ENCODE peak calls at places on chromosomes 4 and X, in seven cellular contexts. X, T, G, O, P, C and B are unnamed samples.

GRCh38 chr4:55069248-55069647 is 56.1 kb downstream of the KDR start:
- DNase-seq in X (peak), T (no peak), G (no peak), O (peak), P (no peak), C (peak), B (no peak)

GRCh38 chr4:28490669-28491068 is 1630.0 kb downstream of the STIM2 start:
- DNase-seq in X (peak), T (no peak), G (no peak), O (peak), P (no peak), C (peak), B (no peak)

GRCh38 chr4:122917731-122918130 is 4.7 kb downstream of the NUDT6 start:
- DNase-seq in X (peak), T (peak), G (no peak), O (peak), P (no peak), C (peak), B (no peak)

GRCh38 chrX:734411-734810 is 103.8 kb downstream of the SHOX start:
- DNase-seq in X (no peak), T (no peak), G (no peak), O (no peak), P (peak), C (no peak), B (no peak)

GRCh38 chr4:70838400-70838971 is 1.2 kb downstream of the GRSF1 start:
- DNase-seq in X (peak), T (no peak), G (no peak), O (peak), P (no peak), C (peak), B (peak)

GRCh38 chrX:49760288-49760885 is 64.6 kb upstream of the PAGE1 start:
- DNase-seq in X (peak), T (no peak), G (no peak), O (no peak), P (no peak), C (no peak), B (no peak)

GRCh38 chrX:16196829-16197228 is 29.5 kb downstream of the MAGEB17 start:
- DNase-seq in X (no peak), T (no peak), G (no peak), O (no peak), P (no peak), C (no peak), B (no peak)

GRCh38 chrX:153190384-153190783 is 11.3 kb downstream of the MAGEA1 start:
- DNase-seq in X (no peak), T (no peak), G (no peak), O (no peak), P (no peak), C (peak), B (peak)

GRCh38 chr4:38060829-38061431 is 100.7 kb downstream of the PTTG2 start:
- DNase-seq in X (peak), T (no peak), G (no peak), O (peak), P (no peak), C (peak), B (peak)

GRCh38 chr4:142126890-142127497 is 490.6 kb downstream of the IL15 start:
- DNase-seq in X (peak), T (peak), G (peak), O (peak), P (no peak), C (peak), B (peak)

GRCh38 chr4:4856071-4857000 is 3.1 kb upstream of the MSX1 start:
- DNase-seq in X (no peak), T (no peak), G (no peak), O (no peak), P (peak), C (no peak), B (no peak)

GRCh38 chr4:127604949-127605709 is 27.6 kb upstream of the INTU start:
- DNase-seq in X (peak), T (peak), G (no peak), O (peak), P (no peak), C (peak), B (peak)
- TF ChIP-seq CTCF in X (peak), T (peak), G (peak), O (peak), P (peak), C (peak), B (peak)

GRCh38 chrX:110989869-110990268 is 106.1 kb upstream of the PAK3 start:
- DNase-seq in X (no peak), T (no peak), G (no peak), O (no peak), P (no peak), C (no peak), B (no peak)
- H3K4me3 ChIP-seq in X (no peak), T (no peak), G (no peak), O (no peak), P (no peak), C (no peak), B (no peak)

GRCh38 chrX:133042260-133042659 is 54.6 kb downstream of the USP26 start:
- DNase-seq in X (no peak), T (no peak), G (no peak), O (no peak), P (no peak), C (no peak), B (no peak)

GRCh38 chrX:133046601-133047000 is 50.3 kb downstream of the USP26 start:
- DNase-seq in X (no peak), T (no peak), G (no peak), O (no peak), P (no peak), C (no peak), B (no peak)

GRCh38 chrX:133048751-133049150 is 48.2 kb downstream of the USP26 start:
- DNase-seq in X (no peak), T (no peak), G (no peak), O (no peak), P (no peak), C (no peak), B (no peak)

DNA sequence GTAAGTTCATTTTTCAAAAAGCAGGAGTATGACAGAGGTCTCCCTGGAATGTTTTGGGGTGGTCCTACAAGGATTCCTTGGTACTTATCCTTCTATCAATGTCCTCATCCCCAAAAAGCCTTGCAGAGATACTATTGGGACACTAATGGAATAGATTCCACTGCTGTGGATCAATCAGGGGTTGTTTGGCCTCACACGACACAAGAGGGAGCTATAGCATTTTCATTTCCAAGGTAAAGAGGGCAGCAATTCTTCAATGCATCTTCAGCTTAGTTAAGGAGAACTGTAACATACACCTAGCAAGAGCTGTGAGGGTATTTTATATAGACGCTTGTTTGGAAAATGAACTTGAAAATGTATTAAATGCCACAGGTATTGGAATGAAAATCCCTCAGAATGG is 50.9 kb downstream of the USP26 start:
- DNase-seq in X (no peak), T (no peak), G (no peak), O (peak), P (no peak), C (no peak), B (peak)
- TF ChIP-seq CTCF in X (no peak), T (peak), G (peak), O (peak), P (no peak), C (no peak), B (no peak)

DNA sequence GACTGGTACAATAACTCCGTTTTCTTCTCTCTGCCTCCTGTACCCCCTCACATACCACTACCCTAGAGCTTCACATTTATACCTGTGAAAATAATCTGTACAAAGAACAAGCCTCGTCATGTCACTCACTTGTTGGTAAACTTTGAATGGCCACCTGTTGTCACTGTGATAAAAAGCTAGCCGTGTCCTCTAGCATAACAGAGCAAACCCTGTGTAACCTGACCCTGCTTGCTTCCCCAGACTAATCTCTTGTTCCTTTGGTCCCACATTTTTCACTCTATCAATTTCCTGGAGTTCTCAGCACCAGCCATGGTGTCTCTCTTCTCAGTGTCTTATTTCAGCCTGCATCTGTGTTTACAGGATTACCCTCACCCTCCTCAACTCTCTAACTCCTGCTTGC is 1475.9 kb upstream of the TENM3 start:
- DNase-seq in X (no peak), T (no peak), G (no peak), O (no peak), P (no peak), C (no peak), B (no peak)
- H3K4me3 ChIP-seq in X (no peak), T (no peak), G (no peak), O (no peak), P (no peak), C (no peak), B (no peak)

DNA sequence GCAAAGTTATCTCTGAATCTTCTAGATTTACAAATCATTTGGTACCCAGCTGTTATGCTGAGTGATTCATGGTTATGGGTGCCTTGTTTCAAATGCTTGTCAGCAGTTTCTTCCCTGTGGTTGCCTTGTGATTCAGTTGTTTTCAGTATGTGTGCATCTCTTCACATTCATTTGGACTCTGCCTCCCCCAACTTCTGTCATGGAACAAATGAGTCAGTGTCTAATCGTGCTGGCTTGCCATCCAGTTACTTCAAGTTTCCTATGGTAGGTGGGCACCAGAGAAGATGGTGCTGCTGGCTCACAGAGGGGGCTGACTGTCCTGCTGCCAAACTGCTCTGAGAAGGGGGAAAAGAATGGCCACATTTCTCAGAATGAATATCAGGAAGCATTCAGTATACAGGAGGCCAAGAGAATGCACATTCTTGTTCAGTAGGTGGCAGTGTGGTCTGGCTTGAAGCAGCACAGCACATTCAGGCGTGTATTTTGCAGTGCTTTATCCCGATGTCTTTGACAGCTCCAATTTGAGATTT is 260.9 kb downstream of the GLUD2 start:
- DNase-seq in X (peak), T (peak), G (peak), O (peak), P (no peak), C (peak), B (peak)
- TF ChIP-seq CTCF in X (peak), T (peak), G (peak), O (peak), P (peak), C (peak), B (peak)

DNA sequence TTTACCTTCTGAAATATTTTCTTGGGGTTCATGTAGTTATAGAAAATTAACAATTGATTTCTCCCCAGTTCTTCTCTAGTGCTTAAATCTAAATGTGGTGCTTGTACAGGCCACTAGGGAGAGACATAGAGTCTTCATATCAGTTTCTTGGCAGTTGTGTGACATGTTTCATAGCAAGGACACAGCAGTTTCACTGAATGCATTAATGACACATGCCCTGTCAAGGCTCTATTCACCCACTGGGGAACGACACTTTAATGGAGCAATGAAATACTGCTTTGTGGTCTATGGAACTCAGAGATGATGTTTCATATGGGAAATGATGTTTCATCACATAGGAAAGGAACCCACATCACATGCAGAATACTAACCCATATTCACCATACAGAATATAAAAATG is 2.8 kb downstream of the VEGFC start:
- DNase-seq in X (peak), T (peak), G (no peak), O (peak), P (no peak), C (peak), B (peak)
- H3K4me3 ChIP-seq in X (peak), T (peak), G (peak), O (peak), P (peak), C (no peak), B (peak)

GRCh38 chr4:177951026-177951425 is 508.8 kb upstream of the AGA start:
- DNase-seq in X (no peak), T (no peak), G (no peak), O (no peak), P (no peak), C (no peak), B (no peak)

GRCh38 chr4:177945235-177945634 is 503.0 kb upstream of the AGA start:
- DNase-seq in X (no peak), T (no peak), G (no peak), O (no peak), P (no peak), C (no peak), B (no peak)

GRCh38 chr4:177952723-177953122 is 510.5 kb upstream of the AGA start:
- DNase-seq in X (no peak), T (no peak), G (no peak), O (no peak), P (no peak), C (no peak), B (no peak)

GRCh38 chr4:177948853-177949252 is 506.6 kb upstream of the AGA start:
- DNase-seq in X (no peak), T (no peak), G (no peak), O (no peak), P (no peak), C (no peak), B (no peak)
- TF ChIP-seq CTCF in X (no peak), T (no peak), G (no peak), O (no peak), P (no peak), C (no peak), B (no peak)

GRCh38 chr4:160595646-160596045 is 1492.8 kb downstream of the RAPGEF2 start:
- DNase-seq in X (no peak), T (no peak), G (no peak), O (no peak), P (no peak), C (no peak), B (no peak)
- H3K4me3 ChIP-seq in X (no peak), T (no peak), G (no peak), O (no peak), P (no peak), C (no peak), B (no peak)

GRCh38 chr4:135670548-135670947 is 1469.0 kb upstream of the PABPC4L start:
- DNase-seq in X (no peak), T (no peak), G (no peak), O (no peak), P (no peak), C (no peak), B (no peak)
- TF ChIP-seq CTCF in X (no peak), T (no peak), G (no peak), O (no peak), P (no peak), C (no peak), B (no peak)